ENCODE peak calls at places on chromosomes 2 and 18, in six cellular contexts. One of them, this sample, is unnamed.

GRCh38 chr2:174195253-174195652 is 53.1 kb downstream of the OLA1 start:
- DNase-seq in CD4-positive, CD25-positive, alpha-beta regulatory T cell: no peak
- DNase-seq in NCI-H2171 treated with DMSO at 0.1 percent for 48 hours: no peak
- DNase-seq in RPMI7951: peak; percentile 29
- DNase-seq in T-helper 1 cell: no peak
- DNase-seq in NCI-H1092: no peak
- DNase-seq in this sample: no peak

GRCh38 chr2:43714164-43714563 is 37.9 kb upstream of the C1GALT1C1L start:
- DNase-seq in CD4-positive, CD25-positive, alpha-beta regulatory T cell: no peak
- DNase-seq in NCI-H2171 treated with DMSO at 0.1 percent for 48 hours: no peak
- DNase-seq in RPMI7951: no peak
- DNase-seq in T-helper 1 cell: no peak
- DNase-seq in NCI-H1092: no peak
- DNase-seq in this sample: no peak

GRCh38 chr2:132253496-132254305 is 91.9 kb upstream of the ANKRD30BL start:
- DNase-seq in CD4-positive, CD25-positive, alpha-beta regulatory T cell: no peak
- DNase-seq in NCI-H2171 treated with DMSO at 0.1 percent for 48 hours: no peak
- DNase-seq in RPMI7951: no peak
- DNase-seq in T-helper 1 cell: no peak
- DNase-seq in NCI-H1092: no peak
- DNase-seq in this sample: no peak

GRCh38 chr2:10830203-10830602 is 17.6 kb upstream of the PDIA6 start:
- DNase-seq in CD4-positive, CD25-positive, alpha-beta regulatory T cell: no peak
- DNase-seq in NCI-H2171 treated with DMSO at 0.1 percent for 48 hours: no peak
- DNase-seq in RPMI7951: no peak
- DNase-seq in T-helper 1 cell: no peak
- DNase-seq in NCI-H1092: no peak
- DNase-seq in this sample: no peak

GRCh38 chr2:216315817-216316603 is 56.3 kb downstream of the MARCHF4 start:
- DNase-seq in CD4-positive, CD25-positive, alpha-beta regulatory T cell: no peak
- DNase-seq in NCI-H2171 treated with DMSO at 0.1 percent for 48 hours: no peak
- DNase-seq in RPMI7951: peak; percentile 89
- DNase-seq in T-helper 1 cell: no peak
- DNase-seq in NCI-H1092: no peak
- DNase-seq in this sample: no peak

GRCh38 chr2:75589344-75590105 is 28.8 kb upstream of the EVA1A start:
- DNase-seq in CD4-positive, CD25-positive, alpha-beta regulatory T cell: no peak
- DNase-seq in NCI-H2171 treated with DMSO at 0.1 percent for 48 hours: no peak
- DNase-seq in RPMI7951: no peak
- DNase-seq in T-helper 1 cell: no peak
- DNase-seq in NCI-H1092: no peak
- DNase-seq in this sample: no peak

GRCh38 chr2:38947241-38948239 is 57.9 kb downstream of the ARHGEF33 start:
- DNase-seq in CD4-positive, CD25-positive, alpha-beta regulatory T cell: peak; percentile 27
- DNase-seq in NCI-H2171 treated with DMSO at 0.1 percent for 48 hours: peak; percentile 60
- DNase-seq in RPMI7951: peak; percentile 79
- DNase-seq in T-helper 1 cell: peak; percentile 69
- DNase-seq in NCI-H1092: peak; percentile 38
- DNase-seq in this sample: peak; percentile 69

GRCh38 chr2:190467575-190468083 is 59.5 kb downstream of the MFSD6 start:
- DNase-seq in CD4-positive, CD25-positive, alpha-beta regulatory T cell: no peak
- DNase-seq in NCI-H2171 treated with DMSO at 0.1 percent for 48 hours: no peak
- DNase-seq in RPMI7951: peak; percentile 39
- DNase-seq in T-helper 1 cell: no peak
- DNase-seq in NCI-H1092: peak; percentile 40
- DNase-seq in this sample: no peak

GRCh38 chr2:167965907-167966306 is 281.5 kb downstream of the STK39 start:
- DNase-seq in CD4-positive, CD25-positive, alpha-beta regulatory T cell: no peak
- DNase-seq in NCI-H2171 treated with DMSO at 0.1 percent for 48 hours: no peak
- DNase-seq in RPMI7951: no peak
- DNase-seq in T-helper 1 cell: peak; percentile 5
- DNase-seq in NCI-H1092: no peak
- DNase-seq in this sample: no peak

GRCh38 chr2:86302320-86302719 is 35.1 kb downstream of the REEP1 start:
- DNase-seq in CD4-positive, CD25-positive, alpha-beta regulatory T cell: no peak
- DNase-seq in NCI-H2171 treated with DMSO at 0.1 percent for 48 hours: peak; percentile 7
- DNase-seq in RPMI7951: peak; percentile 28
- DNase-seq in T-helper 1 cell: no peak
- DNase-seq in NCI-H1092: no peak
- DNase-seq in this sample: no peak

GRCh38 chr18:5975111-5975622 is 79.8 kb upstream of the TMEM200C start:
- DNase-seq in CD4-positive, CD25-positive, alpha-beta regulatory T cell: no peak
- DNase-seq in NCI-H2171 treated with DMSO at 0.1 percent for 48 hours: no peak
- DNase-seq in RPMI7951: peak; percentile 28
- DNase-seq in T-helper 1 cell: no peak
- DNase-seq in NCI-H1092: no peak
- DNase-seq in this sample: no peak

GRCh38 chr2:148876190-148876588 is 1.2 kb downstream of the KIF5C start:
- DNase-seq in CD4-positive, CD25-positive, alpha-beta regulatory T cell: no peak
- DNase-seq in NCI-H2171 treated with DMSO at 0.1 percent for 48 hours: peak; percentile 64
- DNase-seq in RPMI7951: no peak
- DNase-seq in T-helper 1 cell: no peak
- DNase-seq in NCI-H1092: peak; percentile 34
- DNase-seq in this sample: no peak

GRCh38 chr18:7609617-7610016 is 42.5 kb downstream of the PTPRM start:
- DNase-seq in CD4-positive, CD25-positive, alpha-beta regulatory T cell: no peak
- DNase-seq in NCI-H2171 treated with DMSO at 0.1 percent for 48 hours: no peak
- DNase-seq in RPMI7951: no peak
- DNase-seq in T-helper 1 cell: no peak
- DNase-seq in NCI-H1092: no peak
- DNase-seq in this sample: no peak

GRCh38 chr2:167550448-167550847 is 662.2 kb downstream of the XIRP2 start:
- DNase-seq in CD4-positive, CD25-positive, alpha-beta regulatory T cell: no peak
- DNase-seq in NCI-H2171 treated with DMSO at 0.1 percent for 48 hours: peak; percentile 20
- DNase-seq in RPMI7951: no peak
- DNase-seq in T-helper 1 cell: no peak
- DNase-seq in NCI-H1092: no peak
- DNase-seq in this sample: no peak

GRCh38 chr2:72579595-72580180 is 246.1 kb downstream of the EXOC6B start:
- DNase-seq in CD4-positive, CD25-positive, alpha-beta regulatory T cell: no peak
- DNase-seq in NCI-H2171 treated with DMSO at 0.1 percent for 48 hours: peak; percentile 70
- DNase-seq in RPMI7951: peak; percentile 54
- DNase-seq in T-helper 1 cell: peak; percentile 20
- DNase-seq in NCI-H1092: peak; percentile 22
- DNase-seq in this sample: no peak

This sample was measured in lung.